ENCODE peak calls at places on chromosomes 12 and 14, in four cellular contexts. E is fibroblast of lung, G is dorsolateral prefrontal cortex, N is colonic mucosa. K is an unnamed sample.

GRCh38 chr14:88842414-88842813 is 18.0 kb downstream of the TTC8 start:
- DNase-seq in E (peak; percentile 17), G (no peak), N (no peak), K (no peak)

GRCh38 chr12:30643366-30643765 is 52.3 kb downstream of the IPO8 start:
- DNase-seq in E (peak; percentile 24), G (no peak), N (no peak), K (no peak)

GRCh38 chr14:77040995-77041744 is 12.7 kb upstream of the IRF2BPL start:
- DNase-seq in E (no peak), G (no peak), N (no peak), K (no peak)

GRCh38 chr14:72894623-72895378 is 900 bp upstream of the DPF3 start:
- DNase-seq in E (peak; percentile 27), G (no peak), N (peak; percentile 53), K (no peak)

GRCh38 chr12:18323159-18323558 is 61.8 kb downstream of the PIK3C2G start:
- DNase-seq in E (peak; percentile 54), G (no peak), N (no peak), K (no peak)

GRCh38 chr14:93825235-93825553 is 36.9 kb upstream of the PRIMA1 start:
- DNase-seq in E (no peak), G (no peak), N (no peak), K (no peak)

GRCh38 chr14:94213741-94214140 is 39.6 kb downstream of the PPP4R4 start:
- DNase-seq in E (no peak), G (no peak), N (no peak), K (no peak)

GRCh38 chr14:75648066-75648838 is 12.4 kb downstream of the ERG28 start:
- DNase-seq in E (peak; percentile 98), G (no peak), N (no peak), K (peak; percentile 87)

GRCh38 chr12:97912943-97913342 is 450.3 kb downstream of the RMST start:
- DNase-seq in E (no peak), G (no peak), N (no peak), K (no peak)

GRCh38 chr12:24364921-24365320 is 415.5 kb upstream of the SOX5 start:
- DNase-seq in E (peak; percentile 30), G (no peak), N (no peak), K (no peak)

GRCh38 chr12:13289644-13290285 is 93.2 kb downstream of the EMP1 start:
- DNase-seq in E (peak; percentile 16), G (no peak), N (no peak), K (no peak)

GRCh38 chr12:130157998-130158774 is 4.1 kb upstream of the FZD10 start:
- DNase-seq in E (no peak), G (no peak), N (no peak), K (no peak)

GRCh38 chr12:52878507-52879393 is 26.1 kb downstream of the KRT8 start:
- DNase-seq in E (no peak), G (no peak), N (no peak), K (no peak)

GRCh38 chr12:94220804-94221203 is 72.4 kb downstream of the PLXNC1 start:
- DNase-seq in E (no peak), G (no peak), N (no peak), K (no peak)
- H3K27me3 ChIP-seq in E (no peaks in the 10 kb centered on the region), G (no peaks in the 10 kb centered on the region), N (no peaks in the 10 kb centered on the region), K (no peaks in the 10 kb centered on the region)

GRCh38 chr14:24280797-24281460 is 9.5 kb upstream of the RABGGTA start:
- DNase-seq in E (no peak), G (no peak), N (no peak), K (no peak)
- H3K4me3 ChIP-seq in E (no peak overlapping the region), G (no peak overlapping the region), N (no peak overlapping the region), K (no peak overlapping the region)

GRCh38 chr12:53992377-53992776 is 7.4 kb downstream of the HOXC10 start:
- DNase-seq in E (no peak), G (no peak), N (no peak), K (no peak)

GRCh38 chr12:53990311-53991076 is 5.5 kb downstream of the HOXC10 start:
- DNase-seq in E (no peak), G (no peak), N (no peak), K (no peak)

GRCh38 chr12:53989227-53990113 is 4.5 kb downstream of the HOXC10 start:
- DNase-seq in E (no peak), G (no peak), N (no peak), K (no peak)

GRCh38 chr12:53988519-53989226 is 3.7 kb downstream of the HOXC10 start:
- DNase-seq in E (no peak), G (no peak), N (no peak), K (no peak)

DNA sequence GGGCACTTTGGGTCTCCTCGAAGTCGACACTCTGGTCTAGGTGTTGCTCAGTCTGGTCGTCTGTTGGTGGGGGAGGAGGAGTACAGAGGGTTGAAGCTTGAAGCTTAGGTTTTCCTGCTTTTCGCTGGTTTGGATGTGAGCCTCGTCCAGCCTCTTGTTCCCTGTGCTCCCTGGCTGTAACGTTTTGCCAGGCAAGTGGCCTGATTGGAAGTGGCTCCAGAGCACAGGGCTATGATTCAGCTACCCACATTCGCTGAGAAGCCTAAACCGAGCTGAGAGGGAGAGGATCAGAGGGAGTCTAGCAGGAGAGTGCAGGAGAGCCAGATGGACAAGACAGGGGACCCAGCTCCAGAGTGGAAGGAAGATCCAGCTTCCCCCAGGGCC is 6.1 kb downstream of the HOXC10 start:
- DNase-seq in E (no peak), G (no peak), N (no peak), K (no peak)
- H3K27me3 ChIP-seq in E (peaks cover 92% of the 10 kb centered on the region), G (peaks cover 97% of the 10 kb centered on the region), N (peaks cover 99% of the 10 kb centered on the region), K (no peaks in the 10 kb centered on the region)

GRCh38 chr14:98864211-98864610 is 407.8 kb downstream of the BCL11B start:
- DNase-seq in E (no peak), G (no peak), N (no peak), K (no peak)
- H3K4me3 ChIP-seq in E (no peak overlapping the region), G (no peak overlapping the region), N (no peak overlapping the region), K (no peak overlapping the region)

DNA sequence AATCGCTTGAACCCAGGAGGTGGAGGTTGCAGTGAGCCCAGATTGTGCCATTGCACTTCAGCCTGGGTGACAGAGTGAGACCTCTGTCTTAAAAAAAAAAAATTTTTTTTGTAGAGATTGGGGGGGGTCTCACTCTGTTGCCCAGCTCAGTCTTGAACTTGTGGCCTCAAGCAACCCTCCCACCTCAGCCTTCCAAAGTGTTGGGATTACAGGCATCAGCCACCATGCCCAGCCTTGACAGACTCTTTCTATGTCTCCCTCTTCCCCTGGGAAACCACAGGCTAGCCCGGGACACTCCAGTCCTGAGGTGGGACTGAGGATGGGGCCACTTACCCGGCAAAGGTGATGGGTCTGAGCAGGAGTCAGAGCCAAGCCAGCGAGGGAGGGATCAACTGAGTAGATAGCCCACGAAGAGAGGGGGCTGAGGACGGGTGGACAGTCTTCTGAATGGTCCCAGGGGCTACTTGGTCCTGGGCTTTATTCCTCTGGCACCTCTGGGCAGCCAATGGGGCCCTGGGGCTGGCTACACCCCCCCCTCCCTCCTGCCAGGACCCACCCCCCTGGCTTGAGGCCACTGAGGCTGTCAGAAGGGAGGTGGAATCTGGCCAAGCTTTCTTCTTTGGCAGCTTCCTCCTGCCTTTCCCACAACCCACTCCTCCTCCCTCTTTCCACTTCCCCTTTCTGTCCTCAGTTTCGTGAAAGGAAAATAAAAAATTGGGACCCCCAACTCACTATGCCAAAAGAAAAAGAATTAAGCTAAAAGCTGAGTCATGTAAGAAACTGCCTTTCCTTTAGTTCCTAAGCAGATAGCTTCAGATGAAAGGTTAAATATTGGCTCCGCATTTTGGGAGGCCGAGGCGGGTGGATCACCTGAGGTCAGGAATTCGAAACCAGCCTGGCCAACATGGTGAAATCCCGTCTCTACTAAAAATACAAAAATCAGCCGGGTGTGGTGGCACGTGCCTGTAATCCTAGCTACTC is at the start of gene SDS:
- DNase-seq in E (peak; percentile 66), G (no peak), N (peak; percentile 28), K (no peak)
- H3K27me3 ChIP-seq in E (no peaks in the 10 kb centered on the region), G (no peaks in the 10 kb centered on the region), N (no peaks in the 10 kb centered on the region), K (no peaks in the 10 kb centered on the region)

GRCh38 chr12:89087876-89088275 is 264.4 kb downstream of the DUSP6 start:
- DNase-seq in E (no peak), G (no peak), N (no peak), K (peak; percentile 49)
- H3K4me3 ChIP-seq in E (no peak overlapping the region), G (no peak overlapping the region), N (no peak overlapping the region), K (no peak overlapping the region)

GRCh38 chr12:109714141-109714912 is 702 bp downstream of the FAM222A start:
- DNase-seq in E (peak; percentile 45), G (no peak), N (peak; percentile 73), K (peak; percentile 74)

GRCh38 chr12:109713187-109713984 is at the start of gene FAM222A:
- DNase-seq in E (peak; percentile 91), G (peak; percentile 96), N (peak; percentile 97), K (peak; percentile 97)

GRCh38 chr12:109716092-109716479 is 2.5 kb downstream of the FAM222A start:
- DNase-seq in E (no peak), G (no peak), N (no peak), K (no peak)

GRCh38 chr12:109715310-109716091 is 1.9 kb downstream of the FAM222A start:
- DNase-seq in E (no peak), G (no peak), N (peak; percentile 54), K (peak; percentile 55)

GRCh38 chr12:109714913-109715244 is 1.3 kb downstream of the FAM222A start:
- DNase-seq in E (no peak), G (no peak), N (peak; percentile 30), K (no peak)
- H3K27me3 ChIP-seq in E (peaks cover 60% of the 10 kb centered on the region), G (no peaks in the 10 kb centered on the region), N (peaks cover 9% of the 10 kb centered on the region), K (no peaks in the 10 kb centered on the region)